ENCODE peak calls at places on chromosomes 3 and 15, in six cellular contexts. One of them, this sample, is unnamed.

GRCh38 chr15:66024998-66025397 is 155.7 kb downstream of the RAB11A start:
- DNase-seq in progenitor cell of endocrine pancreas: no peak
- DNase-seq in PC-9: no peak
- DNase-seq in AG20443: no peak
- DNase-seq in left colon: no peak
- DNase-seq in dorsolateral prefrontal cortex: peak; percentile 31
- DNase-seq in this sample: peak; percentile 40

GRCh38 chr15:85706779-85707518 is 87.8 kb downstream of the KLHL25 start:
- DNase-seq in progenitor cell of endocrine pancreas: no peak
- DNase-seq in PC-9: no peak
- DNase-seq in AG20443: peak; percentile 44
- DNase-seq in left colon: no peak
- DNase-seq in dorsolateral prefrontal cortex: no peak
- DNase-seq in this sample: no peak

GRCh38 chr3:148735597-148735996 is 37.9 kb downstream of the AGTR1 start:
- DNase-seq in progenitor cell of endocrine pancreas: no peak
- DNase-seq in PC-9: no peak
- DNase-seq in AG20443: no peak
- DNase-seq in left colon: no peak
- DNase-seq in dorsolateral prefrontal cortex: no peak
- DNase-seq in this sample: peak; percentile 38

GRCh38 chr3:112894258-112894657 is 47.6 kb upstream of the CD200R1L start:
- DNase-seq in progenitor cell of endocrine pancreas: no peak
- DNase-seq in PC-9: peak; percentile 47
- DNase-seq in AG20443: peak; percentile 8
- DNase-seq in left colon: no peak
- DNase-seq in dorsolateral prefrontal cortex: no peak
- DNase-seq in this sample: peak; percentile 31

GRCh38 chr3:14405886-14406238 is 3.5 kb downstream of the SLC6A6 start:
- DNase-seq in progenitor cell of endocrine pancreas: no peak
- DNase-seq in PC-9: peak; percentile 88
- DNase-seq in AG20443: no peak
- DNase-seq in left colon: no peak
- DNase-seq in dorsolateral prefrontal cortex: no peak
- DNase-seq in this sample: no peak

GRCh38 chr15:39367591-39367990 is 213.3 kb upstream of the THBS1 start:
- DNase-seq in progenitor cell of endocrine pancreas: no peak
- DNase-seq in PC-9: no peak
- DNase-seq in AG20443: no peak
- DNase-seq in left colon: no peak
- DNase-seq in dorsolateral prefrontal cortex: no peak
- DNase-seq in this sample: no peak

GRCh38 chr3:191369081-191370010 is 39.0 kb upstream of the UTS2B start:
- DNase-seq in progenitor cell of endocrine pancreas: no peak
- DNase-seq in PC-9: no peak
- DNase-seq in AG20443: no peak
- DNase-seq in left colon: no peak
- DNase-seq in dorsolateral prefrontal cortex: no peak
- DNase-seq in this sample: no peak

GRCh38 chr3:77142636-77143035 is 102.7 kb downstream of the ROBO2 start:
- DNase-seq in progenitor cell of endocrine pancreas: no peak
- DNase-seq in PC-9: no peak
- DNase-seq in AG20443: no peak
- DNase-seq in left colon: no peak
- DNase-seq in dorsolateral prefrontal cortex: no peak
- DNase-seq in this sample: no peak

GRCh38 chr3:85737846-85738245 is 779.1 kb downstream of the CADM2 start:
- DNase-seq in progenitor cell of endocrine pancreas: no peak
- DNase-seq in PC-9: no peak
- DNase-seq in AG20443: no peak
- DNase-seq in left colon: no peak
- DNase-seq in dorsolateral prefrontal cortex: no peak
- DNase-seq in this sample: no peak

GRCh38 chr15:69298697-69299441 is at the start of gene PAQR5:
- DNase-seq in progenitor cell of endocrine pancreas: peak; percentile 43
- DNase-seq in PC-9: peak; percentile 54
- DNase-seq in AG20443: peak; percentile 89
- DNase-seq in left colon: peak; percentile 53
- DNase-seq in dorsolateral prefrontal cortex: no peak
- DNase-seq in this sample: peak; percentile 66

GRCh38 chr3:20912406-20912805 is 726.4 kb upstream of the SGO1 start:
- DNase-seq in progenitor cell of endocrine pancreas: no peak
- DNase-seq in PC-9: no peak
- DNase-seq in AG20443: no peak
- DNase-seq in left colon: no peak
- DNase-seq in dorsolateral prefrontal cortex: no peak
- DNase-seq in this sample: no peak

GRCh38 chr3:119703900-119704531 is 1.2 kb downstream of the CFAP91 start:
- DNase-seq in progenitor cell of endocrine pancreas: no peak
- DNase-seq in PC-9: no peak
- DNase-seq in AG20443: no peak
- DNase-seq in left colon: no peak
- DNase-seq in dorsolateral prefrontal cortex: no peak
- DNase-seq in this sample: no peak

This sample was measured in MG63.